ENCODE peak calls at places on chromosomes 11 and 22, in ten cellular contexts. A is H9; M is Caco-2; J is neural progenitor cell; Q is CD8-positive, alpha-beta T cell; Y is AG09319; F is RWPE1; R is HCT116; U is cardiac muscle cell; B is upper lobe of right lung. O is an unnamed sample.

GRCh38 chr11:115420524-115420923 is 83.7 kb downstream of the CADM1 start:
- DNase-seq in A (no peak), M (no peak), J (no peak), Q (no peak), Y (no peak), F (no peak), R (no peak), U (no peak), B (no peak), O (no peak)

GRCh38 chr11:117554601-117555333 is 227.1 kb downstream of the CEP164 start:
- DNase-seq in A (no peak), M (no peak), J (no peak), Q (no peak), Y (no peak), F (no peak), R (no peak), U (no peak), B (no peak), O (no peak)

GRCh38 chr11:45458269-45458668 is 172.1 kb upstream of the SYT13 start:
- DNase-seq in A (no peak), M (no peak), J (no peak), Q (no peak), Y (no peak), F (no peak), R (no peak), U (no peak), B (no peak), O (no peak)

GRCh38 chr11:19800162-19800561 is 87.5 kb downstream of the NAV2 start:
- DNase-seq in A (no peak), M (no peak), J (no peak), Q (no peak), Y (no peak), F (no peak), R (no peak), U (peak), B (no peak), O (no peak)

GRCh38 chr11:5808500-5809121 is at the start of gene OR52N2:
- DNase-seq in A (peak), M (peak), J (peak), Q (peak), Y (peak), F (peak), R (peak), U (peak), B (peak), O (peak)

GRCh38 chr11:116276051-116277044 is 496.4 kb downstream of the BUD13 start:
- DNase-seq in A (peak), M (peak), J (peak), Q (peak), Y (no peak), F (peak), R (peak), U (peak), B (peak), O (peak)

GRCh38 chr11:117335399-117335798 is 7.7 kb downstream of the CEP164 start:
- DNase-seq in A (no peak), M (no peak), J (no peak), Q (no peak), Y (no peak), F (no peak), R (no peak), U (no peak), B (no peak), O (no peak)

GRCh38 chr11:128719556-128719824 is 25.6 kb downstream of the FLI1 start:
- DNase-seq in A (no peak), M (no peak), J (no peak), Q (no peak), Y (no peak), F (no peak), R (no peak), U (no peak), B (no peak), O (no peak)

GRCh38 chr22:35172452-35172851 is 84.8 kb upstream of the HMGXB4 start:
- DNase-seq in A (no peak), M (no peak), J (no peak), Q (no peak), Y (no peak), F (no peak), R (no peak), U (no peak), B (peak), O (no peak)

GRCh38 chr22:27372364-27372763 is 429.2 kb downstream of the MN1 start:
- DNase-seq in A (no peak), M (no peak), J (no peak), Q (no peak), Y (no peak), F (no peak), R (no peak), U (no peak), B (no peak), O (no peak)

GRCh38 chr22:26172389-26172990 is 3.2 kb downstream of the SEZ6L start:
- DNase-seq in A (peak), M (peak), J (peak), Q (no peak), Y (no peak), F (peak), R (peak), U (peak), B (no peak), O (peak)

GRCh38 chr22:26585104-26585790 is 4.7 kb downstream of the TPST2 start:
- DNase-seq in A (no peak), M (no peak), J (no peak), Q (no peak), Y (peak), F (peak), R (no peak), U (peak), B (peak), O (no peak)

GRCh38 chr11:2533642-2534115 is 88.9 kb downstream of the KCNQ1 start:
- DNase-seq in A (peak), M (peak), J (peak), Q (no peak), Y (peak), F (peak), R (peak), U (peak), B (peak), O (peak)

GRCh38 chr22:31442768-31443489 is 43.5 kb downstream of the DRG1 start:
- DNase-seq in A (no peak), M (no peak), J (peak), Q (no peak), Y (no peak), F (no peak), R (no peak), U (no peak), B (no peak), O (no peak)

GRCh38 chr11:33515347-33515746 is 185.3 kb downstream of the C11orf91 start:
- DNase-seq in A (no peak), M (no peak), J (no peak), Q (no peak), Y (no peak), F (no peak), R (no peak), U (peak), B (no peak), O (no peak)

GRCh38 chr11:79439893-79440450 is 858 bp downstream of the TENM4 start:
- DNase-seq in A (peak), M (no peak), J (peak), Q (no peak), Y (no peak), F (peak), R (no peak), U (no peak), B (peak), O (peak)

GRCh38 chr11:113447621-113448310 is 27.4 kb downstream of the DRD2 start:
- DNase-seq in A (no peak), M (no peak), J (no peak), Q (no peak), Y (no peak), F (peak), R (no peak), U (peak), B (no peak), O (no peak)

GRCh38 chr22:18063311-18063710 is 14.5 kb upstream of the PEX26 start:
- DNase-seq in A (no peak), M (no peak), J (no peak), Q (no peak), Y (no peak), F (no peak), R (no peak), U (no peak), B (no peak), O (peak)

GRCh38 chr11:36532908-36533601 is 23.0 kb upstream of the TRAF6 start:
- DNase-seq in A (no peak), M (no peak), J (no peak), Q (no peak), Y (no peak), F (no peak), R (no peak), U (peak), B (no peak), O (no peak)

GRCh38 chr11:100874203-100874602 is 187.1 kb downstream of the ARHGAP42 start:
- DNase-seq in A (no peak), M (no peak), J (no peak), Q (no peak), Y (no peak), F (no peak), R (no peak), U (no peak), B (no peak), O (no peak)

GRCh38 chr11:63608353-63609345 is 5.6 kb downstream of the PLAAT3 start:
- DNase-seq in A (no peak), M (no peak), J (no peak), Q (no peak), Y (no peak), F (no peak), R (no peak), U (peak), B (no peak), O (no peak)

GRCh38 chr11:17145972-17146371 is 61.8 kb downstream of the PIK3C2A start:
- DNase-seq in A (no peak), M (no peak), J (no peak), Q (no peak), Y (no peak), F (no peak), R (no peak), U (no peak), B (no peak), O (no peak)

GRCh38 chr11:69075421-69076128 is 26.8 kb downstream of the TPCN2 start:
- DNase-seq in A (no peak), M (no peak), J (no peak), Q (no peak), Y (peak), F (no peak), R (peak), U (peak), B (no peak), O (no peak)

GRCh38 chr11:46120711-46121327 is 435 bp downstream of the PHF21A start:
- DNase-seq in A (peak), M (peak), J (peak), Q (no peak), Y (no peak), F (peak), R (no peak), U (peak), B (no peak), O (peak)

GRCh38 chr11:86143429-86144030 is 74.6 kb upstream of the PICALM start:
- DNase-seq in A (no peak), M (no peak), J (no peak), Q (no peak), Y (no peak), F (no peak), R (no peak), U (no peak), B (no peak), O (no peak)

GRCh38 chr22:18109410-18110193 is 1.0 kb upstream of the TUBA8 start:
- DNase-seq in A (no peak), M (no peak), J (no peak), Q (no peak), Y (no peak), F (no peak), R (no peak), U (no peak), B (no peak), O (no peak)

GRCh38 chr11:125287467-125288232 is 123.1 kb downstream of the PKNOX2 start:
- DNase-seq in A (no peak), M (no peak), J (peak), Q (no peak), Y (no peak), F (no peak), R (no peak), U (peak), B (no peak), O (peak)

GRCh38 chr22:19903513-19903912 is 38.1 kb upstream of the COMT start:
- DNase-seq in A (no peak), M (no peak), J (no peak), Q (no peak), Y (no peak), F (no peak), R (no peak), U (no peak), B (no peak), O (no peak)

GRCh38 chr22:36027960-36028645 is 521 bp downstream of the RBFOX2 start:
- DNase-seq in A (no peak), M (peak), J (peak), Q (no peak), Y (no peak), F (peak), R (no peak), U (no peak), B (no peak), O (no peak)

GRCh38 chr22:40434101-40434500 is 63.7 kb downstream of the SGSM3 start:
- DNase-seq in A (no peak), M (no peak), J (no peak), Q (no peak), Y (no peak), F (no peak), R (no peak), U (no peak), B (no peak), O (no peak)

GRCh38 chr11:67651976-67652895 is 1.7 kb upstream of the ACY3 start:
- DNase-seq in A (no peak), M (peak), J (peak), Q (no peak), Y (no peak), F (no peak), R (no peak), U (no peak), B (peak), O (no peak)

GRCh38 chr11:59158206-59159068 is 13.5 kb upstream of the DTX4 start:
- DNase-seq in A (peak), M (peak), J (peak), Q (peak), Y (peak), F (peak), R (peak), U (peak), B (no peak), O (peak)

GRCh38 chr22:19663821-19664325 is 50.4 kb upstream of the SEPTIN5 start:
- DNase-seq in A (no peak), M (no peak), J (peak), Q (no peak), Y (no peak), F (no peak), R (no peak), U (peak), B (no peak), O (peak)

GRCh38 chr22:19275513-19275912 is 16.0 kb downstream of the CLTCL1 start:
- DNase-seq in A (no peak), M (no peak), J (no peak), Q (no peak), Y (no peak), F (no peak), R (no peak), U (no peak), B (no peak), O (no peak)

GRCh38 chr11:69065136-69065710 is 16.5 kb downstream of the TPCN2 start:
- DNase-seq in A (no peak), M (no peak), J (no peak), Q (no peak), Y (no peak), F (no peak), R (no peak), U (peak), B (no peak), O (no peak)

DNA sequence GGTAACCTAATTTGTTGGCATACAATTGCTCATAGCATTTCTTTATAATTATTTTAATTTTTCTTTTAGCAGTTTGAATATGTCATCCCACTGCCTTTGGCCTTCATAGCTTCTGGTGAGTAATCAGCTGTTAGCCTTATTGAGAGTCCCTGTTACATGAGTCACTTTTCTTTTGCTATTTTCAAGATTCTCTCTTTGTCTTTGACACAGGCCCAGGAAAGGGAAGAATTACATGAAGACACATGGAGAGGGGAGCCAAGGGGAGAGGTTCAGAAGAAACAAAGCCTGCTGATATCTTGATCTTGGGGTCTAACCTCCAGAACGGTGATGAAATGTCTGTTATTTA is 418.2 kb downstream of the METTL15 start:
- DNase-seq in A (no peak), M (no peak), J (no peak), Q (no peak), Y (no peak), F (no peak), R (peak), U (peak), B (no peak), O (no peak)
- TF ChIP-seq CTCF in A (no peak), M (no peak), J (no peak), Q (no peak), Y (no peak), F (no peak), R (no peak), U (no peak), B (no peak), O (no peak)

GRCh38 chr11:118658372-118659313 is 20.8 kb downstream of the TREH start:
- DNase-seq in A (peak), M (peak), J (no peak), Q (no peak), Y (no peak), F (peak), R (no peak), U (peak), B (no peak), O (no peak)
- TF ChIP-seq CTCF in A (no peak), M (peak), J (no peak), Q (no peak), Y (no peak), F (no peak), R (no peak), U (peak), B (no peak), O (no peak)

DNA sequence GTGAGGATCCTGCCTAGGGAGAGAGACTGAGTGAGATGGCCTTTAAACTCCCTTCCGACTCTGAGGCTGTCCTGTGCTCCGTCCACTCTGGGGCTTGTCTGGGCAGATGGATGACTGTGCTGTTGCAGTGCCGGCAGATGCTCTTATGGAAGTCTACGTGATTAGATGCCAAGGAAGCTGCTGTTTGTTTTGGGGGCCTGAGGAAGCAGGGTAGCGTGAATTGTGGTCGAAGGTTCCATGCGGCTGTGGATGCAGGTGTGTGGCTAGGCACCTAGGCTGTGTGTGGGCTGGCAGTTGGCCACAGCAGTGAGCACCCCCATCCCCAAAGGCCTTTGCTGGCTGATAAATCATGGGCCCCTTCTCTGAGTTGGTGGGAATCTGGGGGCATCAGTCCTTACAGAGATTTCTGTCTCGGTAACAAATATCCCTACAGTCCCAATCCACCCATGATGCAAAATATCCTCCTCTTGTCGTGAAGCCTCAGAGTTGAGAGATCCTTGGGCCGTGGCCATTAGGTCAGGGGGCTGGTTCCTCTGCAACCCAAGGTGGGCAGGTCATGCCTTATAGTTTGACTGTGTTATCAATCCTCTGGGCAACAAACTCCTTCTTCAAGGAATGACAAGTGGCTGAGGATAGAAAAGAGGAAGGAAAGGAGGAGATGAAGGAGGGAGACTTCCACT is 31.2 kb downstream of the AMPD3 start:
- DNase-seq in A (peak), M (peak), J (no peak), Q (no peak), Y (no peak), F (no peak), R (no peak), U (no peak), B (no peak), O (no peak)
- TF ChIP-seq CTCF in A (no peak), M (no peak), J (no peak), Q (no peak), Y (no peak), F (no peak), R (no peak), U (no peak), B (no peak), O (no peak)

GRCh38 chr11:65579291-65579690 is 3.4 kb downstream of the EHBP1L1 start:
- DNase-seq in A (no peak), M (no peak), J (no peak), Q (no peak), Y (no peak), F (no peak), R (no peak), U (no peak), B (no peak), O (no peak)
- TF ChIP-seq CTCF in A (no peak), M (no peak), J (no peak), Q (no peak), Y (no peak), F (no peak), R (no peak), U (no peak), B (no peak), O (no peak)

GRCh38 chr22:49067504-49067903 is 760.2 kb downstream of the BRD1 start:
- DNase-seq in A (no peak), M (no peak), J (no peak), Q (no peak), Y (no peak), F (no peak), R (no peak), U (no peak), B (no peak), O (no peak)
- TF ChIP-seq CTCF in A (no peak), M (no peak), J (no peak), Q (no peak), Y (no peak), F (no peak), R (no peak), U (no peak), B (no peak), O (no peak)